ENCODE peak calls at places on chromosomes 5 and 9, in seven cellular contexts. C is lower lobe of right lung, S is PC-3, X is HepG2, A is mucosa of descending colon, E is PC-9, R is GM23338. K is an unnamed sample. For H3K4me1 and H3K36me3, the result is how much of the 10 kb centered on the place peaks cover.

GRCh38 chr5:64869419-64869818 is 100.7 kb downstream of the CWC27 start:
- DNase-seq in C (no peak), S (peak), E (no peak), X (no peak), A (no peak), R (peak), K (no peak)

GRCh38 chr5:35087971-35088370 is 40.2 kb upstream of the AGXT2 start:
- DNase-seq in E (peak), C (no peak), R (no peak), X (no peak), S (peak), A (no peak), K (no peak)

GRCh38 chr9:98450486-98450885 is 195.0 kb upstream of the TBC1D2 start:
- DNase-seq in S (no peak), X (no peak), E (no peak), A (no peak), C (no peak), R (no peak), K (no peak)

GRCh38 chr5:3377831-3378230 is 217.8 kb upstream of the IRX1 start:
- DNase-seq in A (no peak), C (no peak), E (no peak), X (no peak), R (no peak), S (no peak), K (no peak)

GRCh38 chr5:78597068-78597857 is 51.3 kb downstream of the LHFPL2 start:
- DNase-seq in X (peak), R (no peak), A (no peak), E (no peak), S (peak), C (no peak), K (no peak)

GRCh38 chr9:92312887-92313623 is 12.1 kb downstream of the NOL8 start:
- DNase-seq in C (no peak), S (no peak), R (no peak), A (no peak), E (no peak), X (no peak), K (no peak)

GRCh38 chr5:21219255-21219654 is 1231.3 kb upstream of the CDH18 start:
- DNase-seq in E (no peak), C (no peak), A (no peak), X (no peak), R (no peak), S (peak), K (no peak)

GRCh38 chr5:158746979-158747378 is 352.7 kb downstream of the EBF1 start:
- DNase-seq in R (no peak), S (peak), X (no peak), A (no peak), E (no peak), C (no peak), K (no peak)

GRCh38 chr5:107119656-107120055 is 551.1 kb downstream of the EFNA5 start:
- DNase-seq in X (no peak), E (no peak), S (no peak), A (no peak), C (no peak), R (peak), K (no peak)

GRCh38 chr9:134287591-134288518 is 38.4 kb upstream of the RXRA start:
- DNase-seq in C (peak), A (no peak), S (no peak), E (no peak), R (no peak), X (no peak), K (peak)

GRCh38 chr9:130493021-130493420 is 48.3 kb downstream of the ASS1 start:
- DNase-seq in C (no peak), X (no peak), A (no peak), R (no peak), S (no peak), E (no peak), K (no peak)

GRCh38 chr9:93265301-93265971 is 81.5 kb downstream of the WNK2 start:
- DNase-seq in R (no peak), C (no peak), X (no peak), S (no peak), A (no peak), E (no peak), K (peak)

GRCh38 chr5:175460126-175460525 is 16.1 kb upstream of the DRD1 start:
- DNase-seq in S (peak), C (no peak), E (no peak), X (no peak), A (peak), R (peak), K (no peak)

GRCh38 chr5:1322036-1322903 is 22.6 kb downstream of the CLPTM1L start:
- DNase-seq in X (no peak), S (no peak), R (no peak), A (no peak), E (no peak), C (peak), K (peak)
- H3K4me1 ChIP-seq in X (under half), S (under half), R (under half), A (under half), E (under half), C (under half), K (under half)

GRCh38 chr5:151150484-151151262 is 6.9 kb downstream of the ANXA6 start:
- DNase-seq in E (no peak), R (no peak), C (peak), X (no peak), S (no peak), A (peak), K (no peak)
- H3K4me3 ChIP-seq in E (no peak), R (no peak), C (no peak), X (no peak), S (no peak), A (no peak), K (no peak)

DNA sequence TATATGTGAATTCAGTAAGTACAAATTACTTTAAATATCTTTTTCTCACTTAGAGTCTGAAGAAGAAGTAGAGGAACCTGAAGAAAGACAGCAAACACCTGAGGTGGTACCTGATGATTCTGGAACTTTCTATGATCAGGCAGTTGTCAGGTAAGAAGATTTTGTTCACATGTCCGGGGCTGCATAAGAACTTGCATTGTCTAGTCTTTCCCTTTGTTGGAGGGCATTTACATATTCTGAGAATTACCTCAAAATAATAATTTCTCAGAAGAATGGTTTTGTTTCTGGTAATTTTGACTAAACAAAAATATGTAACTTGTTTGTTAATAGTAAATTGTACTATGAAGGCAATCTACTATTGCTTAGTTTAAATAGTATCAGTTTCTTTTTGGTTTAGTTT is 23.7 kb downstream of the G3BP1 start:
- DNase-seq in A (no peak), R (no peak), S (no peak), E (no peak), X (no peak), C (no peak), K (no peak)
- H3K36me3 ChIP-seq in A (under half), R (half or more), S (half or more), E (half or more), X (half or more), C (half or more), K (under half)

DNA sequence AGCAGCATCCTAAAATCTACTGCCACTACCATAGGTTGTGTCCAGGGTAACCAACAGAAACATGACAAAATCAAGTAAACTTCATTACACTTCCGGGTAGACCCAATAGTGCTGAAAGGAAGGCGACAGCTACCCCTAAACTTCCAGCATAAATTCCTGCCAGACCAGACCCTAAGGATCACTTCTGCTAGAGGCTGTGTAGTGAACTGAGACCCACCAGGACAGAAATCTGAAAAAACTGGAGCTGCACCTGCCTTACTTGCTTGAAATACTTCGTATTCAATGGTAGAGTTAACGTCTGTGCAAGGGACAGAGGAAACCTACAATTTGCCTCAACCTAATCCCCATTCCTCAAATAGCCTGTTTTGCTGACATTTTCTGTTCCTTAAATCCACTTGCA is 1.0 kb upstream of the SECISBP2 start:
- DNase-seq in X (no peak), C (no peak), S (no peak), A (no peak), R (peak), E (no peak), K (no peak)
- H3K4me1 ChIP-seq in X (half or more), C (under half), S (under half), A (under half), R (under half), E (half or more), K (under half)

DNA sequence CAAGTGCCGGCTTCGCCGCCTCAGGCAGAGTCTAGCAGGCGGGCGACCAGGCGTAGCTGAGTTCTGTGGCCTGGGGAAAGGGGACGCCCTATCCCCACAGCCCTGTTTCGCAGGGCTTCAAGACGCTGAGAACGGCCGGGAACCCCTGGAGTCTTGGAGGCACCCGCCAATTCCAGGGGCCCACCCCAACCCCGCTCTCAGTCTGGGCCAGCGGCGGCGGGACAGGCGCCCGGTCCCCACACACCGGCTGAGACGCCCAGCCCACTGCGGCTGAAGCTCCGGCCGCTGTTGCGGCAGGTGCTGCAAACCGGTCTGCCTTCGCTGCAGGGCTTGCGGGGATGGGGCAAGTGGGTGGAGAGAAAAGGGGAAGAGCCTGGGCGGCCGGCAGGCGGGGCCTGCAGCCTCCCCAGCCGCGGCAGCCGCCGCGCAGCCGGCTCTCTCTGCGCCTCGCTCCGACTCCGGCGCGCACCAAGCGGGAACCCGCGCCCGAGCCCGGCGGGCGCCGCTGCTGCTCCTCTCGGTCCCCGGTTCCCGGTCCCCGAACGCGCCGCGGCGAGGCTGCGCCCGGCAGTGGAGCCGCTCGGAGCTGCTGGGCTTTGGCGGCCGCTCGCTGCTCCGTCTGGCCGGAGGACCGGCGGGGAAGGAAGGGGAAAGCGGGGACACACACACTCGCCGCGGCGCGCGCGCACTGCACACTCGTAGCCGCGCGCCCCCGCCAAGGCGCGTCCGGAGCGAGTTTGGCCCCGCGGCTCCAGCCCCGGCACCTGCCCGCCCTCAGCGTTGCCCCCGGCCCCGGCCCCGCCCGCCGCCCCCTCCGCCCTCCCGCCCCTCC is at the start of gene PIP5K1B:
- DNase-seq in R (peak), C (peak), E (no peak), S (peak), A (peak), X (peak), K (peak)
- H3K4me3 ChIP-seq in R (peak), C (peak), E (no peak), S (peak), A (peak), X (peak), K (peak)

GRCh38 chr9:136138566-136138965 is 19.9 kb upstream of the TMEM250 start:
- DNase-seq in C (no peak), S (peak), E (no peak), R (peak), A (peak), X (peak), K (no peak)
- H3K36me3 ChIP-seq in C (under half), S (under half), E (under half), R (under half), A (under half), X (under half), K (under half)

GRCh38 chr9:33151601-33152000 is 15.5 kb downstream of the B4GALT1 start:
- DNase-seq in R (no peak), S (no peak), X (no peak), A (no peak), C (no peak), E (no peak), K (no peak)

GRCh38 chr9:33151007-33151557 is 16.1 kb downstream of the B4GALT1 start:
- DNase-seq in A (peak), S (peak), R (no peak), C (no peak), E (peak), X (peak), K (no peak)

GRCh38 chr9:33146298-33146697 is 20.8 kb downstream of the B4GALT1 start:
- DNase-seq in E (no peak), C (no peak), X (no peak), S (no peak), R (no peak), A (no peak), K (no peak)

GRCh38 chr9:33147770-33148169 is 19.4 kb downstream of the B4GALT1 start:
- DNase-seq in C (no peak), E (no peak), S (no peak), R (no peak), A (no peak), X (no peak), K (no peak)

DNA sequence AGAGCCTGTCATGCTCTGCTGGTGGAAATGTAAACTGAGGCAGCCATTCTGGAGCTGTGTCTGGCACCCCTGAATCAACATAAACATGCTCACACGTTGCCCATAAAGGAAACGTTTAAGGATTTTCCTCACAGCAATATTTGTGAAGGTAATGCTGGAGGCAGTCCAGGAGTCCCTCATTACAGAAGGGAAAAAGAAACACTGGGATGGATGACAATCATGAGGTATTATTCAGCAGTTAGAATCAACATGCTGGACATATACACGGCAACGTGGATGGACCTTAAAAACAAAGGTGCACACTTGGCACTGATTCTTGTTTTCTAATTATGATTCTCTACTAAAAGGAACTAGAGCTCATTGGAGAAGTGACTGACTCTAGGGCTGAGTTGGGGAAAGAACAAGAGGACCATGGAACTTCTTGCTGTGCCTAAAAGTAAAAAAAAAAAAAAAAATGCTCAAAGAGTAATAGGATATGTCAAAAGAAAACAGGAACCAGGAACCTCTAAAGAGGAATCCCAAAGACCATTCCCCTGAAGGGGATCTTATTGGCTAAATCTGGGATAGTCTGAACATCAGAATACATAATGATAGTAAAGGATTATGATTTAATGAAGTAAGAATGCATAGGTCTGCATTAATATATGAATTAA is 18.6 kb downstream of the B4GALT1 start:
- DNase-seq in A (no peak), E (no peak), R (no peak), S (no peak), C (no peak), X (no peak), K (peak)
- H3K4me1 ChIP-seq in A (under half), E (under half), R (under half), S (under half), C (half or more), X (under half), K (under half)

DNA sequence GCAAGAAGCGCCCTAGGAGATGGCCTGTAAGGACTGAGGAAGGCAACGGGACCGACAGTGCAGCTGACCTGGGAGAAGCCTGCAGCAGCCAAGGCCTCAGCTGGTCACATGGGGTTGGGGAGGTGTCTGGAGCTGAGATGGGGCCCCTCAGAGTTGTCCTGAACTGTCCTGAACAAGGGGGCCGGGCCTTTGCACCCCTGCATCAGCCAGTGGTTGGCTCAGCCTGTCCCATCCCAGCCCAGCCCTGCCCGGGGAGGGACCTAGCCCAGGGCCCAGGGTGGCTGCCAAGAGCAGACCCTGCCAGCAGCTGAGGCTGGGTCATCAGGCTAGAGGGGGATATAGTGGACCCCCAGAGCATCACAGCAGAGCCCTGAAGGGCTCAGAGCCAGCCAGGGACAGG is 122.8 kb upstream of the PPP1R26 start:
- DNase-seq in X (no peak), S (no peak), C (no peak), A (no peak), R (no peak), E (no peak), K (no peak)
- H3K4me3 ChIP-seq in X (no peak), S (no peak), C (no peak), A (no peak), R (no peak), E (no peak), K (no peak)

DNA sequence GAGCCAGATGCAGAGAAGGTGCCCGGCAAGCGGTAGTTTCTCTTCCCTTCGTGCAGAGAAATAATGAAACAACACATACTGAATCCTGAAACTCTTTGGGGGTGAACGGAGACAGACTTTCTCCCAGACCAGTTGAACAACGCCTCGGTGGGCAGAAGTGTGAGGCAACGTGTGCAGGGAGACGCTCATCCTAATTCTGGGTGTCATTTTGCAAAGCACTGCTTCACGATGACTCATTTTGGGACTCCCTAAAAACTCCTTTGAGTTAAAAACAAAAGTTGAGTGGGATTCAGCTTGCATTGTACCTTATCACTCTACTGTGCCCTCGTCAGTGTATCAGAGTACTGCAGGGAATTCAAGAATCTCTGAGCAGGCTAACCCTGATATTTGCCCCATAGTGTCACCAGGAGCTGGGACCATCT is 3.5 kb upstream of the NEK6 start:
- DNase-seq in E (no peak), C (peak), X (no peak), S (no peak), A (no peak), R (no peak), K (no peak)
- H3K36me3 ChIP-seq in E (under half), C (under half), X (under half), S (under half), A (under half), R (under half), K (under half)